ENCODE peak calls at places on chromosomes 11 and 22, in six cellular contexts. Y is HFFc6; H is skeletal muscle cell; P is stimulated activated CD8-positive, alpha-beta memory T cell treated with anti-CD3 and anti-CD28 coated beads, Interleukin-2, amount 100 ng/mL, for 1 hour; S is stimulated activated CD4-positive, alpha-beta T cell treated with anti-CD3 and anti-CD28 coated beads, Interleukin-4, amount 100 ng/mL, for 4 hours; K is ovary. N is an unnamed sample.

GRCh38 chr11:26583550-26583949 is 11.5 kb upstream of the MUC15 start:
- DNase-seq in P (no peak), K (no peak), S (no peak), Y (no peak), H (peak), N (no peak)

GRCh38 chr11:66680966-66681645 is 3.4 kb upstream of the RBM4B start:
- DNase-seq in S (no peak), H (no peak), P (no peak), K (no peak), Y (no peak), N (no peak)

GRCh38 chr11:2589538-2589934 is 110.3 kb downstream of the KCNQ1OT1 start:
- DNase-seq in S (no peak), P (no peak), K (no peak), Y (no peak), H (no peak), N (no peak)

GRCh38 chr11:70128435-70128906 is 50.4 kb downstream of the ANO1 start:
- DNase-seq in S (no peak), Y (no peak), K (no peak), H (no peak), P (no peak), N (no peak)

GRCh38 chr11:105334025-105334714 is 194.6 kb upstream of the CARD18 start:
- DNase-seq in S (no peak), H (no peak), Y (no peak), P (no peak), K (no peak), N (no peak)

GRCh38 chr11:3073029-3073435 is 15.8 kb upstream of the CARS1 start:
- DNase-seq in P (no peak), Y (no peak), H (no peak), S (no peak), K (no peak), N (no peak)

GRCh38 chr11:130403967-130404366 is 24.4 kb downstream of the ADAMTS8 start:
- DNase-seq in H (no peak), K (no peak), S (no peak), Y (no peak), P (no peak), N (no peak)

GRCh38 chr11:24872912-24873311 is 376.1 kb downstream of the LUZP2 start:
- DNase-seq in H (no peak), P (no peak), Y (no peak), S (no peak), K (no peak), N (no peak)

GRCh38 chr22:29377979-29378378 is 10.4 kb downstream of the AP1B1 start:
- DNase-seq in S (no peak), P (no peak), Y (no peak), H (no peak), K (no peak), N (no peak)